ENCODE peak calls at places on chromosome 1, in five cellular contexts. K, G, H, W and C are unnamed samples.

GRCh38 chr1:7207875-7208646 is 422.8 kb downstream of the CAMTA1 start:
- DNase-seq in K (no peak), G (peak; percentile 41), H (peak; percentile 52), W (no peak), C (peak; percentile 35)

GRCh38 chr1:147757015-147757990 is 3.1 kb downstream of the GJA5 start:
- DNase-seq in K (no peak), G (no peak), H (peak; percentile 42), W (no peak), C (no peak)

GRCh38 chr1:153520818-153521476 is 14.8 kb downstream of the S100A6 start:
- DNase-seq in K (no peak), G (no peak), H (no peak), W (no peak), C (no peak)

GRCh38 chr1:11927866-11928592 is 1.8 kb upstream of the KIAA2013 start:
- DNase-seq in K (no peak), G (no peak), H (peak; percentile 60), W (no peak), C (no peak)

GRCh38 chr1:221801773-221802516 is 60.1 kb upstream of the DUSP10 start:
- DNase-seq in K (peak; percentile 48), G (no peak), H (peak; percentile 45), W (no peak), C (no peak)

GRCh38 chr1:234617986-234618725 is 8.2 kb upstream of the IRF2BP2 start:
- DNase-seq in K (peak; percentile 56), G (peak; percentile 96), H (peak; percentile 89), W (no peak), C (no peak)

GRCh38 chr1:61428146-61428545 is 296.8 kb downstream of the TM2D1 start:
- DNase-seq in K (no peak), G (no peak), H (no peak), W (no peak), C (no peak)

GRCh38 chr1:31569773-31570172 is 6.5 kb upstream of the TINAGL1 start:
- DNase-seq in K (no peak), G (no peak), H (no peak), W (no peak), C (no peak)

GRCh38 chr1:67558449-67559193 is 126.4 kb upstream of the GADD45A start:
- DNase-seq in K (no peak), G (no peak), H (no peak), W (no peak), C (no peak)

GRCh38 chr1:77100870-77101269 is 118.4 kb downstream of the PIGK start:
- DNase-seq in K (no peak), G (no peak), H (peak; percentile 14), W (no peak), C (no peak)

GRCh38 chr1:200699871-200700270 is 30.2 kb upstream of the DDX59 start:
- DNase-seq in K (no peak), G (no peak), H (no peak), W (no peak), C (no peak)

GRCh38 chr1:21042920-21043605 is 133.6 kb downstream of the EIF4G3 start:
- DNase-seq in K (peak; percentile 69), G (no peak), H (peak; percentile 68), W (no peak), C (no peak)

GRCh38 chr1:239888639-239889038 is 203.0 kb upstream of the FMN2 start:
- DNase-seq in K (no peak), G (no peak), H (no peak), W (no peak), C (no peak)

GRCh38 chr1:202117898-202118371 is 4.8 kb upstream of the GPR37L1 start:
- DNase-seq in K (no peak), G (no peak), H (no peak), W (no peak), C (peak; percentile 42)

GRCh38 chr1:224499204-224499603 is 64.6 kb upstream of the WDR26 start:
- DNase-seq in K (no peak), G (no peak), H (no peak), W (no peak), C (no peak)

GRCh38 chr1:93317943-93318342 is 27.8 kb upstream of the DR1 start:
- DNase-seq in K (no peak), G (no peak), H (no peak), W (no peak), C (no peak)